ENCODE peak calls at places on chromosomes 16 and 17, in four cellular contexts. U, Y, M and N are unnamed samples.
A peak's percentile ranks its signal among the peaks of the same experiment; 100 is the strongest.

GRCh38 chr16:81537721-81538561 is 93.3 kb downstream of the CMIP start:
- DNase-seq in U (no peak), Y (no peak), M (no peak), N (peak; percentile 40)

GRCh38 chr16:87465306-87465705 is 27.5 kb downstream of the ZCCHC14 start:
- DNase-seq in U (no peak), Y (peak; percentile 69), M (no peak), N (peak; percentile 89)

GRCh38 chr17:76909971-76910760 is 42.0 kb downstream of the MGAT5B start:
- DNase-seq in U (no peak), Y (peak; percentile 17), M (no peak), N (peak; percentile 30)

GRCh38 chr17:80035687-80035936 is at the start of gene TBC1D16:
- DNase-seq in U (no peak), Y (no peak), M (peak; percentile 74), N (no peak)

GRCh38 chr16:50316102-50316847 is 49.9 kb downstream of the ADCY7 start:
- DNase-seq in U (no peak), Y (no peak), M (no peak), N (no peak)

GRCh38 chr17:5500804-5501391 is 14.5 kb downstream of the MIS12 start:
- DNase-seq in U (peak; percentile 39), Y (peak; percentile 21), M (peak; percentile 75), N (peak; percentile 80)

GRCh38 chr16:67025151-67025550 is 3.8 kb upstream of the CBFB start:
- DNase-seq in U (no peak), Y (no peak), M (no peak), N (no peak)

GRCh38 chr17:55116440-55116914 is 147.9 kb downstream of the STXBP4 start:
- DNase-seq in U (no peak), Y (no peak), M (no peak), N (no peak)

GRCh38 chr17:56451629-56452028 is 141.9 kb upstream of the NOG start:
- DNase-seq in U (no peak), Y (no peak), M (no peak), N (no peak)

GRCh38 chr16:72860726-72861562 is 187.0 kb downstream of the ZFHX3 start:
- DNase-seq in U (no peak), Y (no peak), M (no peak), N (no peak)

GRCh38 chr16:57619606-57620315 is 8.7 kb upstream of the ADGRG1 start:
- DNase-seq in U (no peak), Y (peak; percentile 92), M (peak; percentile 5), N (no peak)

GRCh38 chr17:74152591-74153455 is 50.7 kb upstream of the RPL38 start:
- DNase-seq in U (no peak), Y (no peak), M (no peak), N (no peak)

GRCh38 chr16:1535391-1536291 is 2.2 kb downstream of the TMEM204 start:
- DNase-seq in U (no peak), Y (no peak), M (no peak), N (no peak)

GRCh38 chr16:1580256-1580655 is 31.6 kb downstream of the IFT140 start:
- DNase-seq in U (no peak), Y (no peak), M (no peak), N (no peak)

GRCh38 chr17:77097772-77098171 is 43.0 kb upstream of the SEC14L1 start:
- DNase-seq in U (no peak), Y (no peak), M (no peak), N (no peak)

GRCh38 chr16:3651461-3652372 is 2.8 kb upstream of the DNASE1 start:
- DNase-seq in U (no peak), Y (no peak), M (no peak), N (no peak)

GRCh38 chr16:10927497-10928112 is 14.7 kb downstream of the DEXI start:
- DNase-seq in U (no peak), Y (no peak), M (no peak), N (no peak)

GRCh38 chr17:15900871-15901270 is 44.1 kb upstream of the ADORA2B start:
- DNase-seq in U (no peak), Y (no peak), M (no peak), N (no peak)

GRCh38 chr16:21645261-21645721 is 7.1 kb downstream of the IGSF6 start:
- DNase-seq in U (no peak), Y (no peak), M (no peak), N (no peak)

GRCh38 chr17:79531696-79532095 is 79.2 kb downstream of the RBFOX3 start:
- DNase-seq in U (no peak), Y (no peak), M (no peak), N (no peak)

GRCh38 chr17:18064053-18064452 is 23.7 kb upstream of the DRG2 start:
- DNase-seq in U (no peak), Y (no peak), M (no peak), N (no peak)

GRCh38 chr16:63187638-63188037 is 1151.4 kb upstream of the CDH8 start:
- DNase-seq in U (no peak), Y (no peak), M (no peak), N (no peak)

GRCh38 chr17:32102697-32103096 is 39.6 kb upstream of the RHOT1 start:
- DNase-seq in U (no peak), Y (no peak), M (no peak), N (no peak)

GRCh38 chr16:519841-520687 is 7.4 kb upstream of the CAPN15 start:
- DNase-seq in U (no peak), Y (no peak), M (no peak), N (no peak)

GRCh38 chr16:72224260-72224768 is 52.4 kb upstream of the PMFBP1 start:
- DNase-seq in U (no peak), Y (no peak), M (no peak), N (no peak)

GRCh38 chr17:20996724-20997615 is 45.8 kb downstream of the USP22 start:
- DNase-seq in U (no peak), Y (no peak), M (no peak), N (no peak)

GRCh38 chr16:86513471-86514277 is 3.3 kb downstream of the FOXF1 start:
- DNase-seq in U (no peak), Y (no peak), M (no peak), N (no peak)

GRCh38 chr17:37839196-37839978 is 84.8 kb upstream of the TBC1D3K start:
- DNase-seq in U (no peak), Y (no peak), M (no peak), N (no peak)

GRCh38 chr16:17235147-17235817 is 235.5 kb downstream of the XYLT1 start:
- DNase-seq in U (no peak), Y (no peak), M (no peak), N (no peak)